ENCODE peak calls at places on chromosomes 7 and 10, in six cellular contexts. Z, J, F, Q, X and N are unnamed samples.
A peak's percentile ranks its signal among the peaks of the same experiment; 100 is the strongest.

GRCh38 chr10:93947524-93947923 is 46.2 kb upstream of the PLCE1 start:
- DNase-seq in J (no peak), Q (no peak), X (no peak), Z (no peak), F (no peak), N (no peak)

GRCh38 chr7:8115547-8116402 is 146.2 kb downstream of the ICA1 start:
- DNase-seq in J (no peak), X (no peak), Q (no peak), F (no peak), Z (no peak), N (no peak)

GRCh38 chr10:103648951-103649532 is 155.5 kb downstream of the NEURL1 start:
- DNase-seq in F (no peak), Z (peak; percentile 64), Q (no peak), J (peak; percentile 64), X (no peak), N (no peak)

GRCh38 chr10:33703897-33704825 is 369.7 kb upstream of the NRP1 start:
- DNase-seq in Q (no peak), X (no peak), J (no peak), Z (no peak), F (no peak), N (peak; percentile 62)

GRCh38 chr7:19362099-19362498 is 216.9 kb upstream of the FERD3L start:
- DNase-seq in Q (no peak), Z (no peak), X (no peak), F (no peak), J (no peak), N (peak; percentile 82)

GRCh38 chr7:123410273-123410928 is 124.0 kb downstream of the IQUB start:
- DNase-seq in J (peak; percentile 27), X (no peak), Z (no peak), Q (no peak), F (no peak), N (peak; percentile 33)

GRCh38 chr10:110285501-110285900 is 19.2 kb downstream of the SMNDC1 start:
- DNase-seq in J (no peak), X (no peak), Z (no peak), Q (no peak), F (no peak), N (no peak)

GRCh38 chr10:33334839-33335549 is 527 bp upstream of the NRP1 start:
- DNase-seq in X (peak; percentile 74), Q (peak; percentile 88), F (peak; percentile 51), Z (peak; percentile 79), J (peak; percentile 82), N (peak; percentile 87)

GRCh38 chr10:34994565-34995142 is 95.5 kb downstream of the CUL2 start:
- DNase-seq in Q (peak; percentile 72), Z (peak; percentile 48), J (no peak), X (peak; percentile 37), F (no peak), N (peak; percentile 89)

GRCh38 chr10:103717341-103718246 is 137.8 kb downstream of the SH3PXD2A start:
- DNase-seq in Q (no peak), J (no peak), F (no peak), Z (no peak), X (no peak), N (peak; percentile 67)

GRCh38 chr7:113093561-113093960 is 6.9 kb upstream of the GPR85 start:
- DNase-seq in X (no peak), F (no peak), J (no peak), Z (no peak), Q (no peak), N (no peak)

GRCh38 chr7:135168001-135168400 is 2.5 kb downstream of the CYREN start:
- DNase-seq in Z (peak; percentile 70), Q (no peak), F (no peak), X (no peak), J (no peak), N (no peak)

GRCh38 chr10:688287-688620 is 1.2 kb downstream of the DIP2C start:
- DNase-seq in X (no peak), Q (no peak), J (no peak), F (no peak), Z (no peak), N (no peak)

GRCh38 chr10:17025444-17026295 is 103.9 kb downstream of the CUBN start:
- DNase-seq in Z (no peak), F (no peak), J (no peak), X (peak; percentile 91), Q (peak; percentile 46), N (peak; percentile 78)

GRCh38 chr10:124002391-124003069 is 90.9 kb downstream of the CHST15 start:
- DNase-seq in Z (no peak), J (no peak), X (no peak), F (no peak), Q (no peak), N (no peak)

GRCh38 chr10:17992266-17992665 is 40.5 kb downstream of the SLC39A12 start:
- DNase-seq in J (no peak), F (no peak), X (no peak), Z (no peak), Q (no peak), N (no peak)

GRCh38 chr10:114068054-114068707 is 24.5 kb downstream of the ADRB1 start:
- DNase-seq in Q (no peak), J (no peak), Z (no peak), F (no peak), X (no peak), N (peak; percentile 93)

GRCh38 chr7:50727072-50727471 is 55.6 kb downstream of the GRB10 start:
- DNase-seq in X (no peak), Z (no peak), J (no peak), F (no peak), Q (no peak), N (peak; percentile 29)

GRCh38 chr10:17730667-17731066 is 21.3 kb upstream of the TMEM236 start:
- DNase-seq in Q (no peak), X (no peak), Z (no peak), F (no peak), J (no peak), N (no peak)

GRCh38 chr10:51629969-51630617 is 69.3 kb downstream of the CSTF2T start:
- DNase-seq in J (peak; percentile 20), X (peak; percentile 1), Z (no peak), Q (no peak), F (no peak), N (no peak)

GRCh38 chr7:23009303-23009702 is 4.6 kb downstream of the HYCC1 start:
- DNase-seq in X (no peak), J (no peak), Z (no peak), F (no peak), Q (no peak), N (no peak)

GRCh38 chr10:33106767-33107166 is 148.7 kb upstream of the ITGB1 start:
- DNase-seq in J (no peak), F (no peak), X (no peak), Q (no peak), Z (no peak), N (no peak)

GRCh38 chr10:111093741-111094380 is 17.0 kb downstream of the ADRA2A start:
- DNase-seq in Z (no peak), J (no peak), F (no peak), Q (no peak), X (no peak), N (peak; percentile 47)

GRCh38 chr10:9097991-9098306 is 1043.5 kb downstream of the GATA3 start:
- DNase-seq in X (no peak), F (no peak), Z (no peak), Q (no peak), J (no peak), N (no peak)

GRCh38 chr7:157813741-157814661 is 477.2 kb downstream of the DNAJB6 start:
- DNase-seq in Z (peak; percentile 36), J (no peak), X (no peak), Q (no peak), F (no peak), N (no peak)

GRCh38 chr7:25894902-25895791 is 256.9 kb upstream of the NFE2L3 start:
- DNase-seq in F (peak; percentile 41), Q (peak; percentile 42), X (no peak), Z (peak; percentile 81), J (peak; percentile 65), N (peak; percentile 52)

GRCh38 chr10:1643161-1643910 is 94.0 kb downstream of the ADARB2 start:
- DNase-seq in Z (no peak), J (no peak), F (no peak), X (no peak), Q (peak; percentile 9), N (peak; percentile 9)

GRCh38 chr7:7881581-7881980 is 87.0 kb upstream of the GLCCI1 start:
- DNase-seq in X (no peak), Z (no peak), Q (no peak), F (no peak), J (no peak), N (no peak)

GRCh38 chr7:24025765-24026164 is 258.2 kb upstream of the NPY start:
- DNase-seq in Z (no peak), J (no peak), X (no peak), F (no peak), Q (no peak), N (no peak)

GRCh38 chr7:149584009-149584408 is 86.4 kb upstream of the ZNF746 start:
- DNase-seq in J (no peak), Q (no peak), F (no peak), X (no peak), Z (no peak), N (no peak)

GRCh38 chr10:49505076-49505475 is 33.8 kb downstream of the ERCC6 start:
- DNase-seq in Q (no peak), X (no peak), Z (no peak), F (no peak), J (no peak), N (peak; percentile 22)

GRCh38 chr10:19048479-19048878 is at the start of gene MALRD1:
- DNase-seq in Z (no peak), Q (no peak), J (no peak), X (no peak), F (no peak), N (no peak)

GRCh38 chr7:22561356-22561755 is 61.4 kb upstream of the STEAP1B start:
- DNase-seq in J (peak; percentile 74), Q (peak; percentile 78), X (peak; percentile 98), Z (peak; percentile 72), F (peak; percentile 49), N (peak; percentile 91)

GRCh38 chr10:71697938-71698709 is 21.5 kb downstream of the C10orf105 start:
- DNase-seq in X (no peak), F (no peak), J (no peak), Q (no peak), Z (no peak), N (no peak)

GRCh38 chr10:1571587-1572237 is 165.6 kb downstream of the ADARB2 start:
- DNase-seq in Q (no peak), F (no peak), Z (no peak), X (no peak), J (no peak), N (no peak)

GRCh38 chr7:155380986-155381851 is 76.7 kb upstream of the EN2 start:
- DNase-seq in F (no peak), X (no peak), J (no peak), Q (no peak), Z (no peak), N (no peak)
- H3K4me3 ChIP-seq in F (peak overlapping the region; percentile 21), X (no peak overlapping the region), J (no peak overlapping the region), Q (no peak overlapping the region), Z (peak overlapping the region; percentile 26), N (no peak overlapping the region)

GRCh38 chr7:122166260-122166659 is 22.2 kb upstream of the AASS start:
- DNase-seq in Q (no peak), X (no peak), F (no peak), Z (no peak), J (no peak), N (peak; percentile 10)
- TF ChIP-seq CTCF in Q (no peak), X (no peak), F (no peak), Z (no peak), J (no peak), N (no peak)

GRCh38 chr10:3215336-3215860 is 42.8 kb upstream of the PITRM1 start:
- DNase-seq in J (no peak), F (no peak), X (no peak), Z (no peak), Q (no peak), N (no peak)
- H3K4me3 ChIP-seq in J (no peak overlapping the region), F (no peak overlapping the region), X (no peak overlapping the region), Z (no peak overlapping the region), Q (no peak overlapping the region), N (no peak overlapping the region)

GRCh38 chr10:80191589-80192270 is 13.6 kb downstream of the ANXA11 start:
- DNase-seq in X (no peak), Q (no peak), Z (peak; percentile 60), F (no peak), J (no peak), N (peak; percentile 84)
- TF ChIP-seq CTCF in X (no peak), Q (no peak), Z (no peak), F (no peak), J (no peak), N (no peak)